ENCODE peak calls at places on chromosomes 5 and 9, in ten cellular contexts. J is right cardiac atrium; G is astrocyte; T is pancreas; D is CD4-positive, alpha-beta memory T cell; Z is heart left ventricle; Q is prostate gland; U is SJSA1; X is body of pancreas; N is CD4-positive, CD25-positive, alpha-beta regulatory T cell. Y is an unnamed sample. For H3K4me1, the result is how much of the 10 kb centered on the place peaks cover.

GRCh38 chr5:131230406-131230805 is 33.4 kb upstream of the CDC42SE2 start:
- DNase-seq in D (no peak), N (no peak), Q (no peak), J (no peak), X (no peak), U (no peak), Z (no peak), T (no peak), G (no peak), Y (no peak)

GRCh38 chr5:174837919-174838902 is 113.8 kb downstream of the MSX2 start:
- DNase-seq in Q (no peak), N (no peak), D (no peak), X (peak), U (no peak), T (no peak), G (peak), J (no peak), Z (peak), Y (peak)

GRCh38 chr5:61298580-61298979 is 33.5 kb upstream of the ZSWIM6 start:
- DNase-seq in X (peak), T (no peak), G (peak), U (no peak), Q (no peak), N (no peak), J (no peak), D (no peak), Z (no peak), Y (no peak)

GRCh38 chr9:81112638-81113037 is 576.7 kb downstream of the TLE1 start:
- DNase-seq in D (no peak), J (no peak), X (no peak), Z (no peak), U (no peak), G (no peak), N (no peak), T (no peak), Q (no peak), Y (no peak)

GRCh38 chr9:36187414-36187813 is 3.3 kb upstream of the CLTA start:
- DNase-seq in Q (no peak), G (peak), U (no peak), T (no peak), X (no peak), Z (no peak), D (no peak), J (no peak), N (no peak), Y (no peak)

GRCh38 chr5:147427784-147428401 is 82.0 kb downstream of the DPYSL3 start:
- DNase-seq in Q (no peak), J (peak), G (peak), Z (no peak), D (no peak), T (no peak), U (no peak), N (no peak), X (no peak), Y (peak)

GRCh38 chr5:153551537-153552079 is 61.1 kb downstream of the GRIA1 start:
- DNase-seq in Q (no peak), Z (no peak), T (no peak), X (no peak), J (no peak), U (peak), N (no peak), D (no peak), G (peak), Y (peak)

GRCh38 chr9:124040935-124041816 is 29.6 kb downstream of the LHX2 start:
- DNase-seq in T (peak), U (no peak), X (peak), J (peak), Z (peak), G (no peak), N (no peak), D (peak), Q (peak), Y (no peak)

GRCh38 chr5:68757813-68758212 is 336.0 kb upstream of the SLC30A5 start:
- DNase-seq in X (no peak), J (no peak), G (no peak), D (no peak), Q (no peak), N (no peak), U (no peak), Z (no peak), T (no peak), Y (no peak)

GRCh38 chr5:101942321-101942882 is 353.7 kb downstream of the SLCO4C1 start:
- DNase-seq in D (no peak), T (peak), J (no peak), U (no peak), G (no peak), X (peak), Q (peak), Z (no peak), N (peak), Y (peak)

GRCh38 chr9:124810513-124811355 is 33.8 kb downstream of the OLFML2A start:
- DNase-seq in Q (no peak), X (peak), U (peak), Z (no peak), D (no peak), N (no peak), J (no peak), G (peak), T (no peak), Y (no peak)

GRCh38 chr9:137390553-137391410 is 32.2 kb downstream of the EXD3 start:
- DNase-seq in U (no peak), Z (no peak), Q (peak), X (peak), N (no peak), J (peak), D (no peak), T (peak), G (no peak), Y (peak)

GRCh38 chr9:122580360-122580759 is 2.8 kb downstream of the OR1L8 start:
- DNase-seq in N (no peak), D (no peak), Q (no peak), X (no peak), T (no peak), U (no peak), J (no peak), Z (no peak), G (peak), Y (no peak)

GRCh38 chr9:38082456-38083287 is 13.6 kb upstream of the SHB start:
- DNase-seq in J (no peak), T (no peak), G (no peak), D (no peak), U (no peak), Z (no peak), N (no peak), X (no peak), Q (no peak), Y (peak)

GRCh38 chr9:107137495-107138202 is 145.4 kb upstream of the RAD23B start:
- DNase-seq in U (no peak), G (no peak), Z (no peak), J (no peak), T (no peak), N (peak), D (no peak), Q (no peak), X (no peak), Y (no peak)

GRCh38 chr5:138334867-138335447 is 3.1 kb upstream of the FAM53C start:
- DNase-seq in G (no peak), X (no peak), Z (no peak), Q (no peak), U (no peak), J (no peak), N (no peak), T (no peak), D (no peak), Y (peak)

GRCh38 chr5:172901012-172901780 is 58.0 kb upstream of the RPL26L1 start:
- DNase-seq in X (peak), D (no peak), Z (peak), Q (no peak), G (peak), U (peak), J (peak), T (peak), N (no peak), Y (peak)

GRCh38 chr5:74579215-74579614 is 61.3 kb downstream of the ENC1 start:
- DNase-seq in T (no peak), N (peak), Q (no peak), X (no peak), G (peak), D (peak), Z (no peak), J (no peak), U (no peak), Y (no peak)

GRCh38 chr9:101028346-101029299 is at the start of gene PLPPR1:
- DNase-seq in J (peak), U (peak), Q (peak), D (no peak), T (peak), N (peak), Z (peak), X (peak), G (peak), Y (peak)

GRCh38 chr5:15500326-15500958 is 462 bp downstream of the FBXL7 start:
- DNase-seq in Q (peak), T (peak), D (no peak), G (peak), J (peak), N (no peak), Z (peak), X (no peak), U (peak), Y (peak)

GRCh38 chr9:9764821-9765220 is 848.0 kb downstream of the PTPRD start:
- DNase-seq in J (no peak), Q (no peak), T (no peak), U (no peak), Z (no peak), D (no peak), X (no peak), G (peak), N (no peak), Y (no peak)

GRCh38 chr9:125568616-125569015 is 138.4 kb downstream of the MAPKAP1 start:
- DNase-seq in X (no peak), N (no peak), U (no peak), G (no peak), D (no peak), Q (no peak), J (peak), T (no peak), Z (no peak), Y (no peak)

GRCh38 chr9:125172351-125172750 is 17.3 kb downstream of the PPP6C start:
- DNase-seq in Q (no peak), Z (no peak), G (no peak), J (no peak), U (no peak), N (no peak), X (no peak), T (no peak), D (no peak), Y (no peak)

GRCh38 chr5:44875661-44876250 is 67.0 kb downstream of the MRPS30 start:
- DNase-seq in G (peak), J (no peak), T (no peak), D (peak), Q (no peak), X (no peak), Z (no peak), U (no peak), N (peak), Y (peak)

GRCh38 chr9:117705386-117705785 is 1.2 kb downstream of the TLR4 start:
- DNase-seq in X (no peak), Q (no peak), G (no peak), Z (no peak), U (no peak), T (no peak), N (no peak), D (no peak), J (no peak), Y (no peak)

GRCh38 chr5:139445325-139446170 is 6.2 kb upstream of the DNAJC18 start:
- DNase-seq in G (peak), Z (no peak), J (no peak), X (no peak), D (no peak), Q (peak), N (no peak), T (no peak), U (no peak), Y (no peak)

GRCh38 chr5:88140396-88140862 is 128.2 kb downstream of the TMEM161B start:
- DNase-seq in N (no peak), G (peak), J (no peak), Q (peak), X (peak), Z (peak), T (no peak), U (no peak), D (no peak), Y (peak)

GRCh38 chr9:120348951-120349429 is 231.0 kb downstream of the CDK5RAP2 start:
- DNase-seq in X (peak), N (peak), Q (peak), U (peak), J (peak), G (peak), T (no peak), Z (no peak), D (no peak), Y (peak)

GRCh38 chr5:132962429-132962928 is 955 bp downstream of the AFF4 start:
- DNase-seq in J (no peak), N (peak), Z (no peak), T (no peak), Q (peak), X (peak), G (peak), D (peak), U (peak), Y (peak)

DNA sequence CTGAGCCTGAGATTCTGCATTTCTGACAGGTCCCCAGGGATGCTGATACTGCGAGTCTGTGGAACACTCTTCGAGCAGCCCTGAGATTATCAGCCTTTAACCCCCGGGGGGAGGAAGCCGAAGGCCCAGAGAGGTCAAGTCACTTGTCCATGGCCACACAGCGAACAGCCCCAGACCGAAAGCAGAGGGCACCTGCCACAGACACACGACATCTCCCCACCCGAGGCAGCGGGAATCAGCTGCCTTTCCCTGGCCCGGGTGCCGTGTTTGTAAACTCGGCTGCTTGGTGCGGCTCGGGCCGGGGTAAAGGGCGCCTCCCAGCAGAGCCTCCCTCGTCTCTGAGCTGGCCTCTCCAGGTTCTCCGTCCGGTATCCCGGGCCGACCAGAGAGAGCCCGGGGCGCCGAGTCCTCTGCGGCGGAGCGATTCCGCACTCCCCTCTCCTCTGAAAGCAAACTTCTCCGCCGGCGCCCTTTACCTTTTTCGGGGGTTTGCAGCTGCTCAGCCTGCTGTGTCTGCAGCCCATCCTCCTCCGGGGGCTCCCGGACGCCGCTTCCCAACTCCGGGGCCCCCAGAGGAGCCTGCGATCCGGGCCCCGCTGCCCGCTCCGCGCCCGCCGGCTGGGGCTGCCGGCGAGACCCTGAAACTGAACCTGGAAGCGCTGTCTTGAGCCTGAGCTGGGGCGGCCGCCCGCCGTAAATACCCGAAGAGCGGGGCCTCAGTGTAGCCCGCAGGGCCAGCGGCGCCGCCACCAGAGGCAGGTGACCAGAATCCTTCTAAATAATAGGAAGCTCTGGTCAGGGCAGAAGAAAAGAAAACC is at the start of gene CCDC69:
- DNase-seq in Z (peak), G (peak), D (peak), T (peak), Q (peak), U (peak), X (peak), N (peak), J (peak), Y (peak)
- H3K27ac ChIP-seq in Z (peak), G (no peak), D (peak), T (peak), Q (peak), U (no peak), X (peak), N (peak), J (peak), Y (peak)

GRCh38 chr9:127520941-127521918 is 69.9 kb downstream of the LRSAM1 start:
- DNase-seq in G (peak), T (peak), N (no peak), U (peak), J (peak), Z (peak), D (no peak), X (peak), Q (no peak), Y (peak)

GRCh38 chr9:127517620-127518019 is 66.3 kb downstream of the LRSAM1 start:
- DNase-seq in T (peak), G (no peak), N (no peak), Q (no peak), U (no peak), X (no peak), Z (no peak), J (peak), D (no peak), Y (no peak)

GRCh38 chr9:127519301-127520166 is 68.2 kb downstream of the LRSAM1 start:
- DNase-seq in X (peak), T (peak), J (peak), Z (peak), D (no peak), U (peak), Q (no peak), N (no peak), G (peak), Y (peak)

GRCh38 chr9:127516835-127517607 is 65.7 kb downstream of the LRSAM1 start:
- DNase-seq in J (peak), D (no peak), T (peak), N (no peak), X (peak), G (no peak), U (no peak), Q (no peak), Z (no peak), Y (no peak)

DNA sequence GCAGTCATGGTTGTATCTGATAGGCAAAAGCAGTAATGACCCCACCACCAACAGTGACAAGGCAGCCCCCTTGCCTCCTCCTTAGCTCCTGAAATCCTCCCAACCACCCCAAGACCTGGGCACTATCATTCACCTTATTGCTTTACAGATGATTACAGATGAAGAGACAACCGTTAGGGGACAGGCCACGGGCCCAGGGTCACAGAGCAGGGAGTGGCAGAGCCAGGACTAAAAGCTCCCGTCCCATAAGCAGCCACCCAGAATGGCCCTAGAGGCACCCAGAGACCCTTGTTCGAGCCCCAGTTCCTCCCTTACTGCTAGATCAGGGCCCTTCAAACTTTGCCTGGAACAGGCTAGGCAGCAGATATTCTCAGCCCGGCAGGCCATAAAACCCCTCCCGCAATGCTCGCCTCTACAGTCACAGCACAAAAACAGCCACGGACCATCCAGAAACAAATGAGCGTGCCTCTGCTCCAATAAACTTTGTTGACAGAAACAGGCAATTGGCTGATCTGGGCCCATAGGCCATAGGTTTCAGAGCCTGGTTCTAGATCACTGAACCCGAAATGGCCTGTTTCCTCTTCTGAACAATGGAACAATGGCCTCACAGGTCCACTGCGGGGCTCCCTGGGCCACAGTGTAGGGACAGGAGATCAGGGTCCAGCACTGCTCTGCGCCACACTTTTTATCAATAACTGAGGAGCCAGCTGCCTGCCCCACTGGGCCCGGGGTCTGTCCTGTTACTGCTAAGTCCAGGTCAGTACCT is 67.0 kb downstream of the LRSAM1 start:
- DNase-seq in T (peak), Q (no peak), X (no peak), J (peak), U (no peak), N (no peak), D (no peak), G (no peak), Z (peak), Y (no peak)
- H3K4me1 ChIP-seq in T (under half), Q (under half), X (under half), J (under half), U (half or more), N (under half), D (under half), G (half or more), Z (under half), Y (under half)

GRCh38 chr5:111509119-111509518 is 3.2 kb downstream of the STARD4 start:
- DNase-seq in N (peak), T (no peak), Q (no peak), D (no peak), J (no peak), X (no peak), G (no peak), Z (no peak), U (no peak), Y (no peak)
- H3K4me3 ChIP-seq in N (no peak), T (no peak), Q (no peak), D (no peak), J (no peak), X (no peak), G (peak), Z (no peak), U (no peak), Y (no peak)

DNA sequence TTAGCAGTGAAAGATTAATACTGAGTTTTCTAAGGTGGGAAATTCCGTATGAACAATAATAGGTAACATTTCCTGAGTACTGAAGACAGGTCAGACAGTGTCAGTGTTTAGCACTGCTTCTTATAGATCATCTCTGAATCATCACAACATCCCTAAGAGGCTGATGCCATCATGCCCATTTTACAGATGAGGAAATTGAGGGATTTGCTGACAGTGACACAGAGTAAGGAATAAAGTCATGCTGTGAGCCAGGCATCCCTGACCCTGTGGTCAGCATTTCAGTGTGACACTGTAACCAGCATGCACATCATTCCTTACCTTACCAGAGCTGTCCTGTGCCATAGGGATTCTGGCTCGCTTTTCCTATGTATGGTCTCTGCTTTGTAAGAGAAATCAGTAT is 44.5 kb downstream of the DAPK1 start:
- DNase-seq in Q (no peak), J (no peak), T (no peak), X (no peak), U (no peak), D (no peak), N (no peak), G (no peak), Z (no peak), Y (no peak)
- H3K27ac ChIP-seq in Q (no peak), J (no peak), T (no peak), X (no peak), U (no peak), D (no peak), N (no peak), G (no peak), Z (no peak), Y (no peak)

Y was measured in adrenal gland.